ENCODE peak calls at places on chromosomes 1 and 21, in four cellular contexts. One of them, this sample, is unnamed. For H3K4me1, the result is how much of the 10 kb centered on the place peaks cover.

GRCh38 chr1:214214851-214215250 is 66.1 kb upstream of the SMYD2 start:
- DNase-seq in CD8-positive, alpha-beta T cell: no peak
- DNase-seq in effector memory CD4-positive, alpha-beta T cell: no peak
- DNase-seq in lung: no peak
- DNase-seq in this sample: no peak

GRCh38 chr21:28754127-28754611 is 238.5 kb downstream of the LTN1 start:
- DNase-seq in lung: no peak
- DNase-seq in CD8-positive, alpha-beta T cell: no peak
- DNase-seq in effector memory CD4-positive, alpha-beta T cell: no peak
- DNase-seq in this sample: no peak

GRCh38 chr1:204924013-204924759 is 53.5 kb downstream of the NFASC start:
- DNase-seq in CD8-positive, alpha-beta T cell: no peak
- DNase-seq in effector memory CD4-positive, alpha-beta T cell: no peak
- DNase-seq in lung: no peak
- DNase-seq in this sample: no peak

GRCh38 chr21:18174370-18174769 is 70.3 kb upstream of the CHODL start:
- DNase-seq in effector memory CD4-positive, alpha-beta T cell: no peak
- DNase-seq in lung: no peak
- DNase-seq in CD8-positive, alpha-beta T cell: no peak
- DNase-seq in this sample: no peak

GRCh38 chr1:148372731-148373130 is 110.4 kb downstream of the PPIAL4G start:
- DNase-seq in effector memory CD4-positive, alpha-beta T cell: peak
- DNase-seq in lung: no peak
- DNase-seq in CD8-positive, alpha-beta T cell: peak
- DNase-seq in this sample: peak

GRCh38 chr1:10677508-10678364 is 118.7 kb downstream of the CASZ1 start:
- DNase-seq in effector memory CD4-positive, alpha-beta T cell: no peak
- DNase-seq in CD8-positive, alpha-beta T cell: no peak
- DNase-seq in lung: no peak
- DNase-seq in this sample: no peak

GRCh38 chr1:226308723-226309397 is at the start of gene LIN9:
- DNase-seq in lung: peak
- DNase-seq in CD8-positive, alpha-beta T cell: peak
- DNase-seq in effector memory CD4-positive, alpha-beta T cell: peak
- DNase-seq in this sample: peak

GRCh38 chr21:39375446-39375845 is 26.6 kb upstream of the HMGN1 start:
- DNase-seq in effector memory CD4-positive, alpha-beta T cell: no peak
- DNase-seq in lung: no peak
- DNase-seq in CD8-positive, alpha-beta T cell: no peak
- DNase-seq in this sample: no peak

GRCh38 chr1:185309566-185309965 is 7.5 kb downstream of the IVNS1ABP start:
- DNase-seq in CD8-positive, alpha-beta T cell: no peak
- DNase-seq in effector memory CD4-positive, alpha-beta T cell: no peak
- DNase-seq in lung: no peak
- DNase-seq in this sample: no peak

GRCh38 chr1:31400393-31400792 is 12.6 kb upstream of the SERINC2 start:
- DNase-seq in effector memory CD4-positive, alpha-beta T cell: no peak
- DNase-seq in CD8-positive, alpha-beta T cell: no peak
- DNase-seq in lung: no peak
- DNase-seq in this sample: no peak

GRCh38 chr1:247288341-247288740 is 32.5 kb downstream of the VN1R5 start:
- DNase-seq in CD8-positive, alpha-beta T cell: no peak
- DNase-seq in effector memory CD4-positive, alpha-beta T cell: no peak
- DNase-seq in lung: no peak
- DNase-seq in this sample: no peak
- H3K4me3 ChIP-seq in CD8-positive, alpha-beta T cell: no peak
- H3K4me3 ChIP-seq in effector memory CD4-positive, alpha-beta T cell: no peak
- H3K4me3 ChIP-seq in lung: no peak
- H3K4me3 ChIP-seq in this sample: no peak

GRCh38 chr1:207020709-207021107 is 11.8 kb downstream of the C1orf116 start:
- DNase-seq in CD8-positive, alpha-beta T cell: no peak
- DNase-seq in effector memory CD4-positive, alpha-beta T cell: no peak
- DNase-seq in lung: no peak
- DNase-seq in this sample: no peak
- H3K4me1 ChIP-seq in CD8-positive, alpha-beta T cell: under half
- H3K4me1 ChIP-seq in effector memory CD4-positive, alpha-beta T cell: under half
- H3K4me1 ChIP-seq in lung: under half
- H3K4me1 ChIP-seq in this sample: under half

GRCh38 chr1:5966543-5967205 is 25.6 kb downstream of the NPHP4 start:
- DNase-seq in effector memory CD4-positive, alpha-beta T cell: no peak
- DNase-seq in lung: no peak
- DNase-seq in CD8-positive, alpha-beta T cell: no peak
- DNase-seq in this sample: no peak
- H3K4me3 ChIP-seq in effector memory CD4-positive, alpha-beta T cell: no peak
- H3K4me3 ChIP-seq in lung: no peak
- H3K4me3 ChIP-seq in CD8-positive, alpha-beta T cell: no peak
- H3K4me3 ChIP-seq in this sample: no peak

GRCh38 chr1:41895552-41895951 is 23.2 kb downstream of the HIVEP3 start:
- DNase-seq in effector memory CD4-positive, alpha-beta T cell: no peak
- DNase-seq in CD8-positive, alpha-beta T cell: no peak
- DNase-seq in lung: no peak
- DNase-seq in this sample: no peak
- H3K4me1 ChIP-seq in effector memory CD4-positive, alpha-beta T cell: under half
- H3K4me1 ChIP-seq in CD8-positive, alpha-beta T cell: half or more
- H3K4me1 ChIP-seq in lung: under half
- H3K4me1 ChIP-seq in this sample: half or more

GRCh38 chr1:42173961-42174715 is 9.6 kb upstream of the GUCA2A start:
- DNase-seq in effector memory CD4-positive, alpha-beta T cell: no peak
- DNase-seq in lung: no peak
- DNase-seq in CD8-positive, alpha-beta T cell: no peak
- DNase-seq in this sample: no peak

GRCh38 chr1:42170779-42171621 is 6.5 kb upstream of the GUCA2A start:
- DNase-seq in CD8-positive, alpha-beta T cell: no peak
- DNase-seq in lung: peak
- DNase-seq in effector memory CD4-positive, alpha-beta T cell: no peak
- DNase-seq in this sample: no peak

GRCh38 chr1:42171679-42172266 is 7.2 kb upstream of the GUCA2A start:
- DNase-seq in lung: no peak
- DNase-seq in effector memory CD4-positive, alpha-beta T cell: no peak
- DNase-seq in CD8-positive, alpha-beta T cell: no peak
- DNase-seq in this sample: no peak

GRCh38 chr1:42173155-42173933 is 8.8 kb upstream of the GUCA2A start:
- DNase-seq in effector memory CD4-positive, alpha-beta T cell: peak
- DNase-seq in lung: peak
- DNase-seq in CD8-positive, alpha-beta T cell: peak
- DNase-seq in this sample: peak

GRCh38 chr1:42172394-42173133 is 8.0 kb upstream of the GUCA2A start:
- DNase-seq in CD8-positive, alpha-beta T cell: no peak
- DNase-seq in lung: no peak
- DNase-seq in effector memory CD4-positive, alpha-beta T cell: no peak
- DNase-seq in this sample: no peak
- H3K4me3 ChIP-seq in CD8-positive, alpha-beta T cell: no peak
- H3K4me3 ChIP-seq in lung: no peak
- H3K4me3 ChIP-seq in effector memory CD4-positive, alpha-beta T cell: no peak
- H3K4me3 ChIP-seq in this sample: no peak

GRCh38 chr1:15343729-15344128 is 66.0 kb upstream of the EFHD2 start:
- DNase-seq in effector memory CD4-positive, alpha-beta T cell: no peak
- DNase-seq in lung: no peak
- DNase-seq in CD8-positive, alpha-beta T cell: no peak
- DNase-seq in this sample: no peak
- H3K4me1 ChIP-seq in effector memory CD4-positive, alpha-beta T cell: under half
- H3K4me1 ChIP-seq in lung: under half
- H3K4me1 ChIP-seq in CD8-positive, alpha-beta T cell: under half
- H3K4me1 ChIP-seq in this sample: under half

DNA sequence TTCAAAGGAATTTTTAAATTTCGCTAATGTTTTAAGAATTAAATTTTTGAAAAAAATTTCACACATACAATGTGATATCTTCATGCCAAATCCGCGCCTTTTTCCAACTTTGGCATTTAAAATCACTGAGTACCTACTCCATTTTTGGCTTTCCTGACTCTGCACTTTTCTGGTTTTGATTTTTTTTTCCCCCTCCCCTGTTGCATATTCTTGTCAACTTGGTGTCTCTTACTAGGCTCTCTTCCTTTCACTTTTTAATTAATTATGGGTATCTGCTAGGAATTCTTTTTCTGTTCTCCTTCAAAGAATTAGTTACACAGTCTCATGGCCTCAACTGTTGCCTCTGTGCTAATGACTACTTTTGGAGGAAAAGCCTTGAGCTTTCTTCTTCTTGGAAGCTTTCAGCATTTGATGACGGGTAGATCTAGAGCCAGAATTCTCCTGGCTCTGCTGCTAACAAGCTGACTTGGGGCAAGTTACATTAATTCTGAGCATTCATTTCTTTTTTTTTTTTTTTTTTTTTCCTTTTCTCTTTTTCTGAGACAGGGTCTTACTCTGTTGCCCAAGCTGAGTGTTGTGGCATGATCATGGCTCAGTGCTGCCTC is 1.8 kb downstream of the AGL start:
- DNase-seq in lung: no peak
- DNase-seq in CD8-positive, alpha-beta T cell: no peak
- DNase-seq in effector memory CD4-positive, alpha-beta T cell: no peak
- DNase-seq in this sample: no peak
- H3K4me3 ChIP-seq in lung: no peak
- H3K4me3 ChIP-seq in CD8-positive, alpha-beta T cell: no peak
- H3K4me3 ChIP-seq in effector memory CD4-positive, alpha-beta T cell: no peak
- H3K4me3 ChIP-seq in this sample: no peak

DNA sequence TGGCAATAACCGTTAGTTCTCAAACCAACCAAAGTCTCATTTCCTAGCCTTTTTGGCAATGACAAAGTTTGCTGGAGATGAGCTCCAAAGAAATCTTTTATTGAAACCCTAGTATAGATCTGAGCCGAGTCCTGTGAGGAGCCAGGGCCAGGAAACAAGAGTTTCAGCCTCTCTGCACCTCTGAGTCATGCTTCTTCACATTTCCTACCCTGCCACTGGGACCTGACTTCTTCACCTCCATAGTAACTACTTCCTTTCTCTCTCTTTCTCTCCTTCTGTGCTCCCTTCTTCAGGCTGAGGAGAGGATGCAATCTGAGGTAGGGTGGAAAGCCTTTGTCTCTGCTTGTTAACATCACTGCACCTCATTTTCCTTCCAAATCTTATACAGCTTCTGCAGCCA is 38.7 kb upstream of the IPO9 start:
- DNase-seq in effector memory CD4-positive, alpha-beta T cell: no peak
- DNase-seq in lung: no peak
- DNase-seq in CD8-positive, alpha-beta T cell: no peak
- DNase-seq in this sample: no peak
- H3K4me1 ChIP-seq in effector memory CD4-positive, alpha-beta T cell: under half
- H3K4me1 ChIP-seq in lung: under half
- H3K4me1 ChIP-seq in CD8-positive, alpha-beta T cell: under half
- H3K4me1 ChIP-seq in this sample: under half

DNA sequence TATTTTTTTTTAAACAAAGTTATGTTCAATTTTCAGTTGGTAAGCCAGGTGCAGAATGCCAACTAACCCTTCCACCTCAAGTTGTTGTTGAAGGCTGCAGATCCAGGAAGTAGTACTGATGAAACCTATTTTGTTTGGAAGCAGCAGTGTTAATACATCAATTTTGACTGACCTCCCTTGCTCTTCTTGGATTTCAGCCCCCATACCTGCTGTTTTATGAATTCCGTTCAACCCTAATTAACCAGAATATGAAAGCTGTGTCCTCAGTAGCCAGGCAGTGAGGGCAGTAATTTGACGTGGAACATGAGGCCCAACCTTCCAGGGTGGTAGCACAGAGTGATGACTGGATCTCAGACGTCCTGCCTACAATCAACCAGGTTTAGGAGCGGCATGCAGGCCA is 108.9 kb upstream of the DUSP10 start:
- DNase-seq in CD8-positive, alpha-beta T cell: no peak
- DNase-seq in lung: no peak
- DNase-seq in effector memory CD4-positive, alpha-beta T cell: no peak
- DNase-seq in this sample: no peak
- H3K4me3 ChIP-seq in CD8-positive, alpha-beta T cell: no peak
- H3K4me3 ChIP-seq in lung: no peak
- H3K4me3 ChIP-seq in effector memory CD4-positive, alpha-beta T cell: no peak
- H3K4me3 ChIP-seq in this sample: no peak

This sample was measured in CD8-positive, alpha-beta memory T cell.